ENCODE peak calls at places on chromosomes 7 and 10, in six cellular contexts. W is fibroblast of lung, T is neuronal stem cell, D is K562, H is IMR-90, E is mesenchymal stem cell. B is an unnamed sample.

GRCh38 chr10:69359089-69360025 is 57.4 kb downstream of the TACR2 start:
- DNase-seq in W (peak; percentile 68), T (no peak), D (no peak), H (no peak), E (peak; percentile 57), B (no peak)

GRCh38 chr7:128435311-128435654 is 20.4 kb upstream of the HILPDA start:
- DNase-seq in W (no peak), T (no peak), D (no peak), H (no peak), E (no peak), B (no peak)

GRCh38 chr10:32077896-32078295 is 21.7 kb upstream of the KIF5B start:
- DNase-seq in W (peak; percentile 73), T (no peak), D (no peak), H (peak; percentile 72), E (peak; percentile 89), B (no peak)

GRCh38 chr10:103804866-103805265 is 50.5 kb downstream of the SH3PXD2A start:
- DNase-seq in W (no peak), T (peak; percentile 86), D (no peak), H (no peak), E (no peak), B (no peak)

GRCh38 chr10:84076540-84077195 is 62.6 kb upstream of the GHITM start:
- DNase-seq in W (no peak), T (no peak), D (peak; percentile 48), H (peak; percentile 18), E (peak; percentile 72), B (no peak)

GRCh38 chr10:35232509-35232908 is 103.8 kb upstream of the CCNY start:
- DNase-seq in W (no peak), T (no peak), D (no peak), H (no peak), E (no peak), B (no peak)

GRCh38 chr7:114659409-114659808 is 244.8 kb downstream of the FOXP2 start:
- DNase-seq in W (no peak), T (no peak), D (no peak), H (no peak), E (peak; percentile 3), B (no peak)

GRCh38 chr7:137606061-137606674 is 240.6 kb downstream of the DGKI start:
- DNase-seq in W (peak; percentile 76), T (no peak), D (peak; percentile 54), H (peak; percentile 71), E (peak; percentile 65), B (peak; percentile 62)

GRCh38 chr7:20438665-20439376 is 108.1 kb downstream of the ITGB8 start:
- DNase-seq in W (no peak), T (no peak), D (no peak), H (no peak), E (no peak), B (no peak)

GRCh38 chr7:12623885-12624498 is 53.5 kb downstream of the SCIN start:
- DNase-seq in W (peak; percentile 51), T (no peak), D (peak; percentile 49), H (peak; percentile 31), E (peak; percentile 37), B (peak; percentile 54)

GRCh38 chr7:107501593-107501992 is 31.7 kb downstream of the GPR22 start:
- DNase-seq in W (peak; percentile 60), T (no peak), D (peak; percentile 76), H (peak; percentile 41), E (peak; percentile 46), B (peak; percentile 64)

GRCh38 chr10:119541459-119542356 is 811 bp downstream of the RGS10 start:
- DNase-seq in W (no peak), T (no peak), D (peak; percentile 37), H (no peak), E (peak; percentile 42), B (no peak)

GRCh38 chr7:159022238-159022993 is 122.3 kb downstream of the VIPR2 start:
- DNase-seq in W (no peak), T (no peak), D (peak; percentile 29), H (no peak), E (peak; percentile 13), B (no peak)
- H2AFZ ChIP-seq in W (no peak overlapping the region), T (no peak overlapping the region), D (no peak overlapping the region), H (no peak overlapping the region), E (no peak overlapping the region), B (no peak overlapping the region)

GRCh38 chr10:116947838-116948529 is 57.0 kb downstream of the SHTN1 start:
- DNase-seq in W (peak; percentile 28), T (peak; percentile 21), D (peak; percentile 4), H (peak; percentile 31), E (peak; percentile 52), B (peak; percentile 88)
- H2AFZ ChIP-seq in W (no peak overlapping the region), T (peak overlapping the region; percentile 75), D (no peak overlapping the region), H (no peak overlapping the region), E (no peak overlapping the region), B (no peak overlapping the region)

DNA sequence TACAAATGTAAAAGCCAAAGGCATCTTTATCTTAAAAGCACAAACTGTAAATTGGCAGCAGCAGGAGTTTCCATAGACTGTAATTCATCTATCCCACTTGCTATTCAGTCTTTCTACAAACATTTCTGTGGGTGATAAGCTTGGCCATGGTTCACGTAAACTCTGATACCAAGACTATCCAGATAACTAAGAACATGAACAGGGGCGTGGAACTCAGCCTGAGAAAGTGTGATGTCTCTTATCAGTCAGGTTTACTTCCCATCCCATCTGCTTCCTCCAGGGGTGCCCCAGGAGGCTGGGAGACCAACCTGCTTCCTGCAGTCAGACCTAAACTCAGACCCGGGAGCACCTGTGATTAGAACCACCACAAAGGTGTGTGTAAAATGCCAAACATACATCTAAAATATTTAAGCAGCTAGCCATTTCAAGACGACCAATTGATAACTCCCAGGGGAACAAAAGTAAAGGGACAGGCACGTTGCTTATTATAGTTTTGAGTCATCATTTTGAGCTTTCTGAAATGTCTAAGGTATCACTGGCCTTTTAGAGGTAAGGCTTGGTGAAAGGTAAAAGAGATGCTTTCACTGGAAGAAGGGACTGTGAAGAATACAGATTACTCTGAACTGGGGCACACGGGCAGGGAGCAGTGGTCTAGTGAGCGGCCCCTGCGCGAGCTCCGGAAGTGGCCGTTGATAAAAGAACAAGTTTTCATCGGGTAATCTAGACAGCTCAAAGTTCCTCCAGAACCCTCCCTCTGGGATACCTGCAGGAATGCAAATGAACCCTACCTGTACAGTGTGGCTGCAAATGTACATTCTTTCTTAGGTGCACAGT is 51.5 kb downstream of the RSU1 start:
- DNase-seq in W (no peak), T (no peak), D (peak; percentile 75), H (no peak), E (no peak), B (no peak)
- H2AFZ ChIP-seq in W (no peak overlapping the region), T (no peak overlapping the region), D (no peak overlapping the region), H (no peak overlapping the region), E (no peak overlapping the region), B (no peak overlapping the region)

DNA sequence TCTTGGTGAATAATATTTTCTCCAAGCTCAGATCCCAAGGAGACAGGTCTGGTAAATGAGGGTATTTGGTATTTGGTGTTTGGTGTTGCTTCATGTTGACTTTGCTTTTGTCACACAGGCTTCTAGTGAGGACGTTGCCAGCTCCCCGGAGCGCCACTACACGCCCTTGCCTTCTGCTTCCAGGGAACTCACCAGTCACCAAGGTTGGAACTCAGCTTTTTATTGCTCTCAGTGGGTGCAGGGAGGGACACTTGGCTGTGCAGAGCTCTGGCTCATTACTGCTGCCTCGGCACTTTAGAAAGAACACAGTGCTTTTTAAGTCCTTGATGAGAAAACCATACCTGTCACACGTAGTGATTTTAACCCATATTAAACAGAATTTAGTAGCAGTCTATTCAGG is 892.9 kb downstream of the LRMDA start:
- DNase-seq in W (peak; percentile 3), T (no peak), D (no peak), H (no peak), E (no peak), B (no peak)
- H2AFZ ChIP-seq in W (no peak overlapping the region), T (no peak overlapping the region), D (no peak overlapping the region), H (no peak overlapping the region), E (no peak overlapping the region), B (no peak overlapping the region)